ENCODE peak calls at places on chromosomes 2 and 18, in eight cellular contexts. R is ovary, I is OCI-LY7, G is MM.1S, J is pancreas, E is tibial artery, T is H9, W is IMR-90. F is an unnamed sample. For H3K4me1 and H3K9me3, the result is how much of the 10 kb centered on the place peaks cover.

GRCh38 chr18:54222922-54223567 is 1.4 kb downstream of the MBD2 start:
- DNase-seq in R (no peak), I (peak), G (peak), J (peak), E (no peak), T (no peak), W (no peak), F (no peak)

GRCh38 chr2:120856421-120856862 is 120.8 kb downstream of the GLI2 start:
- DNase-seq in R (peak), I (no peak), G (no peak), J (no peak), E (peak), T (peak), W (peak), F (peak)

GRCh38 chr2:99775585-99775984 is 285.8 kb upstream of the REV1 start:
- DNase-seq in R (no peak), I (no peak), G (no peak), J (no peak), E (no peak), T (no peak), W (peak), F (no peak)

GRCh38 chr2:70553584-70554337 is at the start of gene TGFA:
- DNase-seq in R (peak), I (no peak), G (peak), J (peak), E (peak), T (peak), W (no peak), F (peak)

GRCh38 chr18:8800876-8801262 is 95.5 kb downstream of the MTCL1 start:
- DNase-seq in R (no peak), I (no peak), G (no peak), J (no peak), E (no peak), T (no peak), W (no peak), F (no peak)

GRCh38 chr2:111626037-111626861 is 257.7 kb downstream of the ANAPC1 start:
- DNase-seq in R (no peak), I (no peak), G (no peak), J (no peak), E (no peak), T (no peak), W (peak), F (peak)

GRCh38 chr18:14179306-14179705 is 47.1 kb upstream of the ZNF519 start:
- DNase-seq in R (no peak), I (peak), G (no peak), J (no peak), E (no peak), T (no peak), W (no peak), F (no peak)

GRCh38 chr2:157363612-157364101 is 38.0 kb upstream of the ERMN start:
- DNase-seq in R (no peak), I (no peak), G (peak), J (no peak), E (no peak), T (no peak), W (no peak), F (no peak)

GRCh38 chr2:79876430-79876829 is 363.6 kb downstream of the CTNNA2 start:
- DNase-seq in R (no peak), I (peak), G (peak), J (no peak), E (no peak), T (no peak), W (peak), F (no peak)

GRCh38 chr18:54261894-54262293 is 7.4 kb upstream of the POLI start:
- DNase-seq in R (no peak), I (peak), G (peak), J (no peak), E (no peak), T (no peak), W (no peak), F (peak)

GRCh38 chr2:26246818-26247217 is 2.1 kb downstream of the HADHB start:
- DNase-seq in R (no peak), I (no peak), G (no peak), J (no peak), E (no peak), T (no peak), W (peak), F (no peak)

GRCh38 chr2:234905547-234906260 is 46.1 kb upstream of the SH3BP4 start:
- DNase-seq in R (peak), I (no peak), G (no peak), J (no peak), E (no peak), T (peak), W (peak), F (peak)

GRCh38 chr2:231397011-231397927 is 1.8 kb downstream of the B3GNT7 start:
- DNase-seq in R (no peak), I (no peak), G (peak), J (no peak), E (no peak), T (no peak), W (no peak), F (no peak)
- H3K4me1 ChIP-seq in R (under half), I (under half), G (under half), J (under half), E (under half), T (under half), W (under half), F (under half)

GRCh38 chr2:216689397-216689796 is 6.0 kb downstream of the IGFBP5 start:
- DNase-seq in R (no peak), I (no peak), G (no peak), J (no peak), E (peak), T (no peak), W (no peak), F (no peak)

GRCh38 chr2:216687111-216687510 is 8.2 kb downstream of the IGFBP5 start:
- DNase-seq in R (no peak), I (no peak), G (no peak), J (no peak), E (peak), T (no peak), W (no peak), F (no peak)

GRCh38 chr2:216688731-216689360 is 6.5 kb downstream of the IGFBP5 start:
- DNase-seq in R (peak), I (no peak), G (no peak), J (no peak), E (peak), T (no peak), W (no peak), F (no peak)

GRCh38 chr2:216685327-216685875 is 9.9 kb downstream of the IGFBP5 start:
- DNase-seq in R (no peak), I (no peak), G (no peak), J (no peak), E (peak), T (no peak), W (no peak), F (no peak)

GRCh38 chr2:216687646-216688045 is 7.7 kb downstream of the IGFBP5 start:
- DNase-seq in R (no peak), I (peak), G (no peak), J (no peak), E (peak), T (peak), W (no peak), F (peak)
- TF ChIP-seq CTCF in R (no peak), I (peak), G (peak), J (peak), E (no peak), T (peak), W (peak), F (peak)

GRCh38 chr2:239864247-239865058 is 160.7 kb downstream of the NDUFA10 start:
- DNase-seq in R (no peak), I (no peak), G (no peak), J (no peak), E (no peak), T (no peak), W (no peak), F (no peak)

GRCh38 chr2:239868556-239869181 is 156.5 kb downstream of the NDUFA10 start:
- DNase-seq in R (no peak), I (no peak), G (no peak), J (no peak), E (no peak), T (no peak), W (no peak), F (no peak)

GRCh38 chr2:239865059-239865639 is 160.0 kb downstream of the NDUFA10 start:
- DNase-seq in R (no peak), I (no peak), G (no peak), J (no peak), E (peak), T (no peak), W (no peak), F (no peak)

GRCh38 chr2:239866350-239866749 is 158.8 kb downstream of the NDUFA10 start:
- DNase-seq in R (no peak), I (no peak), G (no peak), J (no peak), E (no peak), T (no peak), W (no peak), F (no peak)

GRCh38 chr2:239866778-239867177 is 158.4 kb downstream of the NDUFA10 start:
- DNase-seq in R (no peak), I (no peak), G (no peak), J (no peak), E (peak), T (no peak), W (no peak), F (no peak)
- H3K9me3 ChIP-seq in R (under half), I (under half), G (under half), J (under half), E (under half), T (under half), W (under half), F (under half)

GRCh38 chr2:42132066-42132965 is 36.8 kb upstream of the EML4 start:
- DNase-seq in R (no peak), I (no peak), G (no peak), J (no peak), E (no peak), T (no peak), W (peak), F (peak)

GRCh38 chr2:42129487-42129852 is 39.7 kb upstream of the EML4 start:
- DNase-seq in R (no peak), I (no peak), G (no peak), J (no peak), E (no peak), T (no peak), W (no peak), F (no peak)

GRCh38 chr2:42127425-42128424 is 41.4 kb upstream of the EML4 start:
- DNase-seq in R (no peak), I (peak), G (peak), J (no peak), E (no peak), T (no peak), W (no peak), F (no peak)

GRCh38 chr2:42128731-42129486 is 40.2 kb upstream of the EML4 start:
- DNase-seq in R (no peak), I (peak), G (peak), J (no peak), E (no peak), T (no peak), W (peak), F (peak)

GRCh38 chr2:42129947-42130346 is 39.2 kb upstream of the EML4 start:
- DNase-seq in R (no peak), I (no peak), G (no peak), J (no peak), E (no peak), T (no peak), W (no peak), F (no peak)
- H3K4me1 ChIP-seq in R (under half), I (half or more), G (half or more), J (under half), E (under half), T (under half), W (under half), F (under half)

DNA sequence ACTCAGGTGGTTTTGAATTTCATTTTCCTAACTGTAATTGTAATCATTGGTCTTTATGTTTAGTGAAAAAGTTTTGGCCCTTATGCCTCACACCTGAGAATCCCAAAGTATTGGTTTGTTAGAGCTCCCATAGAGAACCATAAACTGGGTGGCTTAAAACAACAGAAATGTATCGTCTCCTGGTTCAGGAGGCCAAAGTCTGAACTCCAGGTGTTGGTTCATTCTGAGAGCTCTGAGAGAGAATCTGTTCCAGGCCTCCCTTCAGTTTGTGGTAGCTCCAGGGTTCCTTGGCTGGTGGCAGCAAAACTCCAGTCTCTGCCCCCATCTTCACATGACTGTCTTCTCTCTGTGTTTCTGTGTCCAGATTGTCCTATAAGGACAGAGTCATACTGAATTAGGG is 11.0 kb downstream of the IL37 start:
- DNase-seq in R (no peak), I (no peak), G (no peak), J (no peak), E (no peak), T (no peak), W (no peak), F (no peak)
- TF ChIP-seq CTCF in R (no peak), I (no peak), G (no peak), J (no peak), E (no peak), T (no peak), W (no peak), F (no peak)

DNA sequence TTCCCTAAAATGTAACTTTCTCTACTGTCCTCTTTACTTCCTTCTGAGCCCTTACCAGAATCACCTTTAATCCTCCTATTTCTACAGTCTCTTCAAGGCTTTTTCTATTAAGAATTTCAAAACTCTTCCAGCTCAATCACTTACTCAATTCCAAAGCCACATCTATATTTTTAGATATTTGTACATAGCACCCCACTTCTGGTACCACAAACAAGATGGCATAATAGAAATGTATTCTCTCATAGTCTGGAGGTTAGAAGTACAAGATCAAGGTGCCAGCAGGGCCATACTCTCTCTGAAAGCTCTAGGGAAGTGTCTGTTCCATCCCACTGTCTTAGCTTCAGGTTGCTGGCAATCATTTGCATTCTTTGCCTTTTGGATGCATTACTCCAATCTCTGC is 11.1 kb downstream of the ZSCAN30 start:
- DNase-seq in R (no peak), I (no peak), G (no peak), J (no peak), E (no peak), T (no peak), W (no peak), F (no peak)
- H3K9me3 ChIP-seq in R (under half), I (under half), G (under half), J (under half), E (under half), T (under half), W (under half), F (under half)

F was measured in cardiac muscle cell.